ENCODE peak calls at places on chromosomes 7 and 10, in eight cellular contexts. Q is A549, P is endothelial cell of umbilical vein, L is HepG2, F is K562, S is HCT116, Y is H1, W is GM12878. K is an unnamed sample.

GRCh38 chr7:21526007-21526406 is 16.8 kb upstream of the DNAH11 start:
- DNase-seq in Q (peak), P (peak), L (peak), F (no peak), S (peak), Y (no peak), W (no peak), K (peak)

GRCh38 chr10:89206402-89207180 is 526 bp downstream of the CH25H start:
- DNase-seq in Q (peak), P (no peak), L (no peak), F (no peak), S (no peak), Y (peak), W (no peak), K (peak)

GRCh38 chr7:47405921-47406765 is 175.8 kb downstream of the TNS3 start:
- DNase-seq in Q (peak), P (peak), L (peak), F (no peak), S (no peak), Y (no peak), W (no peak), K (no peak)

GRCh38 chr10:62024026-62024701 is 122.7 kb downstream of the ARID5B start:
- DNase-seq in Q (no peak), P (no peak), L (no peak), F (no peak), S (no peak), Y (no peak), W (no peak), K (no peak)

GRCh38 chr10:48905311-48905710 is 34.3 kb downstream of the LRRC18 start:
- DNase-seq in Q (no peak), P (no peak), L (no peak), F (no peak), S (no peak), Y (no peak), W (no peak), K (no peak)

GRCh38 chr10:14519785-14520184 is 189.1 kb upstream of the FRMD4A start:
- DNase-seq in Q (no peak), P (no peak), L (no peak), F (no peak), S (no peak), Y (no peak), W (no peak), K (no peak)

GRCh38 chr7:155653773-155654172 is 9.3 kb downstream of the RBM33 start:
- DNase-seq in Q (no peak), P (no peak), L (no peak), F (no peak), S (no peak), Y (no peak), W (no peak), K (peak)

GRCh38 chr7:139046143-139046542 is 10.3 kb upstream of the ZC3HAV1L start:
- DNase-seq in Q (no peak), P (no peak), L (no peak), F (no peak), S (no peak), Y (no peak), W (no peak), K (no peak)

GRCh38 chr7:83655951-83656556 is 7.1 kb upstream of the SEMA3E start:
- DNase-seq in Q (peak), P (peak), L (peak), F (no peak), S (peak), Y (no peak), W (peak), K (peak)

GRCh38 chr10:87510025-87510424 is 5.3 kb downstream of the MINPP1 start:
- DNase-seq in Q (no peak), P (no peak), L (no peak), F (no peak), S (no peak), Y (no peak), W (no peak), K (no peak)

GRCh38 chr10:3785849-3786290 is 861 bp upstream of the KLF6 start:
- DNase-seq in Q (peak), P (peak), L (no peak), F (peak), S (no peak), Y (peak), W (no peak), K (no peak)
- TF ChIP-seq POLR2A in Q (no peak), P (no peak), L (no peak), F (peak), S (peak), Y (no peak), W (peak), K (no peak)

GRCh38 chr10:125264752-125265578 is 104.6 kb upstream of the CTBP2 start:
- DNase-seq in Q (no peak), P (no peak), L (no peak), F (no peak), S (no peak), Y (no peak), W (no peak), K (no peak)
- H3K4me3 ChIP-seq in Q (no peak), P (no peak), L (no peak), F (no peak), S (no peak), Y (no peak), W (no peak), K (no peak)

DNA sequence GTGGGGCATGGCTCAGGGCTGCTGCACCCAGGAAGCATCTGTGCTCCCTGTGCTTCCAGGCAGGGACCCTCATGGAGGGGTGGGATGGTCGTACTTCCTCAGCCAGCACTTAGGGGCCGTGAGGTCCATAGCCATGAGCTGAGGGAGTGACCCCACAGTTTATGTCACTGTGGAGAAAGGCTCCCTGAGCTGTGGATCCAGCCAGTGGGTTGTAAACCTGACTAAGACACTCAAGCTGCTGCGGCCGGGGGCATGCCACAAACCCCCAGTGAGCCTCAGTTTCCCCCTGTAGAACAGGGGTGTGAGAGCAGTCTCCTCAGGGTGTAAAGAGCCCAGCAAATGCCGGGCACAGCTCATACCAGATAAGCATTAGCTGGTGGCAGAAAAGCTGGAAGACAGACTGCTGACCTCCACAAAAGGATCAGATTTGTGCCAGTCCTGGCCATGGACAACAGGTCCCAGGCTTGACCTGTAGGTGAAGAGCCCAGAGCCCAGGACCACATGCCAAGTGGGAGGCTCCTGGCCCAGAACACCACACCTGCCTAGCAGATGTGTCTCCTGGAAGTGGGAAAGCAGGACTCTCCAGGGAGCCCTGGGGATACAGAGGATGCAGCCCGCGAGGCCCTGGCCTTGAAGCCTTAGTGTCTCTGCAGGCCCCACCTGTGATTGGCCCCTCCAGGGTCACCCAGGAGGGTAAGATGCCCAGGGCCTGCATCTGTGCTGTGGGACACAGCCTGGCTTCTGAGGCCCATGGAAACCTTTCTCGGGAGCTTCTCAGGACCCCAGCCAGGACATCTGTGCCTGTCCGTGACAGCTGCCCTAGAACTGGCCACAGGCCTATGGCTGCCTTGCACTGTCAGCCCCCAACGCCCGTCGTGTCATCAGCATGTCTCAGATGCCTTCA is 78.1 kb upstream of the RET start:
- DNase-seq in Q (no peak), P (no peak), L (no peak), F (no peak), S (no peak), Y (no peak), W (no peak), K (no peak)
- TF ChIP-seq MAX in Q (no peak), P (no peak), L (no peak), F (no peak), S (no peak), Y (no peak), W (no peak), K (no peak)

GRCh38 chr7:2555121-2556052 is at the start of gene BRAT1:
- DNase-seq in Q (peak), P (peak), L (peak), F (peak), S (peak), Y (peak), W (peak), K (peak)
- TF ChIP-seq POLR2A in Q (peak), P (peak), L (peak), F (peak), S (peak), Y (peak), W (peak), K (peak)

K was measured in NB4.